ENCODE peak calls at places on chromosomes 13 and 19, in eight cellular contexts. S is tibial artery, D is Panc1, H is cardiac fibroblast, I is fibroblast of the aortic adventitia, B is breast epithelium, R is tibial nerve, N is uterus. C is an unnamed sample.
A peak's percentile ranks its signal among the peaks of the same experiment; 100 is the strongest.

GRCh38 chr13:108508263-108508662 is 121.1 kb upstream of the MYO16 start:
- DNase-seq in I (peak; percentile 51), B (no peak), D (no peak), N (no peak), R (no peak), H (peak; percentile 48), S (no peak), C (no peak)

GRCh38 chr19:40702337-40703012 is 12.0 kb upstream of the NUMBL start:
- DNase-seq in R (no peak), I (peak; percentile 36), B (no peak), H (peak; percentile 54), D (no peak), N (peak; percentile 59), S (no peak), C (no peak)

GRCh38 chr13:62212246-62212645 is 796.6 kb upstream of the PCDH20 start:
- DNase-seq in N (no peak), H (no peak), S (no peak), R (no peak), D (no peak), I (no peak), B (no peak), C (no peak)

GRCh38 chr13:98189841-98190505 is 12.9 kb upstream of the RNF113B start:
- DNase-seq in N (no peak), H (no peak), S (no peak), I (no peak), R (no peak), B (no peak), D (no peak), C (no peak)

GRCh38 chr13:36430247-36431203 is 1.8 kb upstream of the CCNA1 start:
- DNase-seq in H (no peak), D (no peak), N (peak; percentile 36), I (no peak), B (no peak), R (no peak), S (peak; percentile 67), C (no peak)

GRCh38 chr19:55667511-55667910 is 7.5 kb upstream of the EPN1 start:
- DNase-seq in B (no peak), H (no peak), R (no peak), N (no peak), D (no peak), S (no peak), I (no peak), C (no peak)

GRCh38 chr13:112657850-112658445 is 31.9 kb upstream of the ATP11A start:
- DNase-seq in H (peak; percentile 73), N (peak; percentile 56), S (no peak), I (peak; percentile 40), B (peak; percentile 40), R (no peak), D (no peak), C (no peak)

GRCh38 chr19:32324631-32325215 is 20.7 kb upstream of the ZNF507 start:
- DNase-seq in B (no peak), R (no peak), N (no peak), I (peak; percentile 40), S (no peak), H (no peak), D (no peak), C (no peak)

GRCh38 chr13:32255744-32256120 is 59.4 kb downstream of the ZAR1L start:
- DNase-seq in B (no peak), S (no peak), H (no peak), N (no peak), D (no peak), I (no peak), R (no peak), C (no peak)

GRCh38 chr13:45464687-45465453 is at the start of gene COG3:
- DNase-seq in D (peak; percentile 74), H (peak; percentile 98), R (peak; percentile 90), I (peak; percentile 97), B (peak; percentile 94), N (peak; percentile 94), S (peak; percentile 97), C (peak; percentile 82)
- TF ChIP-seq CTCF in D (peak; percentile 9), H (no peak), R (no peak), I (peak; percentile 61), B (no peak), N (peak; percentile 30), S (peak; percentile 37), C (no peak)

GRCh38 chr13:19888799-19889198 is 25.4 kb upstream of the ZMYM5 start:
- DNase-seq in R (no peak), S (no peak), B (no peak), H (peak; percentile 47), I (peak; percentile 54), N (no peak), D (no peak), C (no peak)
- TF ChIP-seq CTCF in R (no peak), S (peak; percentile 24), B (no peak), H (no peak), I (peak; percentile 24), N (peak; percentile 16), D (no peak), C (no peak)

GRCh38 chr13:81639984-81640582 is 1299.2 kb upstream of the SPRY2 start:
- DNase-seq in R (no peak), H (no peak), B (no peak), D (no peak), N (no peak), I (no peak), S (no peak), C (no peak)
- TF ChIP-seq CTCF in R (no peak), H (peak; percentile 23), B (no peak), D (peak; percentile 12), N (no peak), I (no peak), S (no peak), C (no peak)

GRCh38 chr19:7556696-7557315 is 21.3 kb downstream of the PNPLA6 start:
- DNase-seq in I (no peak), H (no peak), B (no peak), S (no peak), R (no peak), N (no peak), D (no peak), C (no peak)

GRCh38 chr19:7561229-7561806 is 25.8 kb downstream of the PNPLA6 start:
- DNase-seq in D (no peak), R (no peak), H (no peak), I (no peak), N (no peak), S (no peak), B (no peak), C (no peak)

GRCh38 chr19:7560271-7560670 is 24.8 kb downstream of the PNPLA6 start:
- DNase-seq in N (no peak), B (no peak), H (no peak), D (no peak), I (no peak), R (no peak), S (no peak), C (no peak)

GRCh38 chr19:7558667-7559066 is 23.1 kb downstream of the PNPLA6 start:
- DNase-seq in S (no peak), I (no peak), R (no peak), N (no peak), B (no peak), D (no peak), H (no peak), C (no peak)

GRCh38 chr19:7559102-7559501 is 23.6 kb downstream of the PNPLA6 start:
- DNase-seq in S (no peak), N (no peak), H (no peak), R (no peak), I (no peak), D (no peak), B (no peak), C (no peak)
- TF ChIP-seq CTCF in S (no peak), N (no peak), H (no peak), R (no peak), I (no peak), D (no peak), B (no peak), C (no peak)

GRCh38 chr13:21033224-21033855 is 28.0 kb downstream of the LATS2 start:
- DNase-seq in I (peak; percentile 58), H (peak; percentile 68), B (peak; percentile 82), N (no peak), D (no peak), R (no peak), S (peak; percentile 77), C (no peak)

GRCh38 chr13:21032656-21033055 is 28.7 kb downstream of the LATS2 start:
- DNase-seq in I (no peak), B (no peak), S (no peak), N (no peak), R (no peak), D (no peak), H (no peak), C (no peak)

GRCh38 chr13:21037656-21038055 is 23.7 kb downstream of the LATS2 start:
- DNase-seq in R (no peak), N (no peak), H (no peak), I (no peak), B (no peak), D (no peak), S (no peak), C (no peak)

GRCh38 chr13:21033866-21034601 is 27.4 kb downstream of the LATS2 start:
- DNase-seq in N (no peak), R (no peak), H (no peak), I (no peak), D (no peak), S (no peak), B (peak; percentile 86), C (no peak)

GRCh38 chr13:21034602-21035190 is 26.7 kb downstream of the LATS2 start:
- DNase-seq in D (no peak), R (no peak), I (peak; percentile 43), S (no peak), H (peak; percentile 72), N (no peak), B (no peak), C (no peak)
- TF ChIP-seq CTCF in D (peak; percentile 51), R (no peak), I (peak; percentile 27), S (peak; percentile 33), H (peak; percentile 47), N (peak; percentile 15), B (no peak), C (no peak)

GRCh38 chr13:103328899-103329298 is 262.7 kb upstream of the SLC10A2 start:
- DNase-seq in R (no peak), B (no peak), S (no peak), D (no peak), H (peak; percentile 43), I (no peak), N (no peak), C (no peak)
- TF ChIP-seq CTCF in R (no peak), B (no peak), S (no peak), D (no peak), H (no peak), I (no peak), N (no peak), C (no peak)

DNA sequence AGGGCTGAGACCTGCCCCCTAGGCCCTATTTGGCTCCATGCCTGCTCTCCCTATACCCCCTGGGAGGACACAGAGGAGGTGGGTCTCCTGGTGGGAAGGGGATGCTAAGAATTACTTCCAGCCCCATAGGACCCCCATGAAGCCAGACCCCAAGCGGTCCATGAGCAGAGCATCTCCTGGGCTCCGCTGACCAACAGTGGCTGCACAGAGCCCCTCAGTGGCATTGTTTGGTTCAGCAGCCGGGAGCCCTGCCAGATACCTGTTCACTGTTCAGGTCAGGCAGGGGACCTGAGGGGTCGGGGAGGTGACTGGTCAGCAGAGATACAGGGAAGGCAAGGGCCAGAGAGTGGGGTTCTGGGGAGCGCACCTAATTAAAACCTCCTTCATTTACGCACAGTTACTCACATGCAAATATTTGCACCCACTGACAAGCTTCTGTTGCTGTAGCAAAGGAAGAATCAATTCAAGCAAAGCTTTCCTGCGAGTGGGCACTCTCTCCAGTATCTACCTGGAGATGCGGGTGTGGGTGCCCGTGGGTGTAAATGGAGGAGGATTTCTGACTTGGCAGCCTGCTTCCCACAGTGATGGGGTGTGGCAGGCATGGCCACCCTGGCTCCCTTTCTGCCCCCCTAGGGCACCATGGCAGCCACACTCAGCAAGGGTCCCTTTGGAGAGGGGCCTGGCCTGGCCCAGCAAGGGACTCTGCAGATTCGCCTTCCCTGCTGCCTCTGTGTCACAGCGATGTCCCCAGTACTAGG is 83.5 kb downstream of the CHST8 start:
- DNase-seq in I (no peak), R (no peak), S (no peak), D (no peak), B (no peak), H (no peak), N (no peak), C (no peak)
- TF ChIP-seq CTCF in I (no peak), R (no peak), S (no peak), D (no peak), B (no peak), H (no peak), N (no peak), C (no peak)

C was measured in omental fat pad.